ENCODE peak calls at places on chromosome 2, in ten cellular contexts. D, X, Z, B, Y, W, I, Q, U and R are unnamed samples.

GRCh38 chr2:150047731-150048130 is 439.7 kb downstream of the RND3 start:
- DNase-seq in B (no peak), Q (no peak), Y (no peak), W (no peak), D (peak; percentile 4), X (no peak), U (no peak), Z (no peak), I (no peak), R (no peak)

GRCh38 chr2:109531896-109532727 is 81.7 kb downstream of the SEPTIN10 start:
- DNase-seq in Q (no peak), Y (no peak), U (no peak), D (no peak), I (no peak), X (no peak), Z (no peak), W (no peak), B (no peak), R (no peak)

GRCh38 chr2:126639276-126639675 is 16.7 kb upstream of the GYPC start:
- DNase-seq in Z (no peak), B (no peak), Y (peak; percentile 1), I (no peak), Q (no peak), W (no peak), U (no peak), D (no peak), X (no peak), R (no peak)

GRCh38 chr2:239917957-239918481 is 107.1 kb downstream of the NDUFA10 start:
- DNase-seq in B (no peak), Z (no peak), Y (no peak), X (no peak), W (no peak), D (no peak), I (peak; percentile 59), Q (no peak), U (no peak), R (no peak)

GRCh38 chr2:223837290-223838061 is at the start of gene AP1S3:
- DNase-seq in D (peak; percentile 51), W (peak; percentile 38), Q (peak; percentile 95), U (peak; percentile 88), B (peak; percentile 37), Z (peak; percentile 6), I (peak; percentile 90), X (peak; percentile 34), Y (peak; percentile 19), R (no peak)

GRCh38 chr2:75539955-75540716 is 20.6 kb downstream of the EVA1A start:
- DNase-seq in I (no peak), W (no peak), Q (no peak), B (peak; percentile 15), X (no peak), Z (no peak), U (no peak), D (no peak), Y (no peak), R (no peak)

GRCh38 chr2:241456546-241456945 is 51.8 kb downstream of the STK25 start:
- DNase-seq in U (no peak), W (no peak), I (no peak), X (no peak), Z (no peak), Y (no peak), B (no peak), Q (peak; percentile 56), D (no peak), R (no peak)

GRCh38 chr2:2932692-2933305 is 444.8 kb downstream of the EIPR1 start:
- DNase-seq in U (no peak), W (no peak), Y (no peak), I (no peak), B (no peak), Z (no peak), X (no peak), D (no peak), Q (no peak), R (no peak)

GRCh38 chr2:168198476-168199192 is 48.8 kb downstream of the STK39 start:
- DNase-seq in D (peak; percentile 37), W (peak; percentile 76), Z (no peak), X (no peak), Q (no peak), B (peak; percentile 64), U (no peak), Y (no peak), I (no peak), R (no peak)

GRCh38 chr2:14313351-14313750 is 319.2 kb upstream of the LRATD1 start:
- DNase-seq in D (no peak), Q (no peak), I (no peak), U (no peak), B (no peak), W (no peak), X (no peak), Z (no peak), Y (no peak), R (no peak)

GRCh38 chr2:136013962-136014361 is 28.5 kb upstream of the DARS1 start:
- DNase-seq in Q (no peak), X (no peak), W (no peak), B (no peak), Z (no peak), Y (no peak), U (no peak), I (no peak), D (no peak), R (no peak)

GRCh38 chr2:55452879-55453278 is 33.2 kb upstream of the CCDC88A start:
- DNase-seq in D (no peak), Z (no peak), Q (no peak), U (no peak), W (no peak), I (no peak), B (no peak), Y (no peak), X (no peak), R (no peak)

GRCh38 chr2:164737612-164738081 is 104.0 kb downstream of the COBLL1 start:
- DNase-seq in I (peak; percentile 73), Z (peak; percentile 3), Y (peak; percentile 61), W (peak; percentile 52), B (peak; percentile 55), U (peak; percentile 73), D (peak; percentile 72), Q (peak; percentile 95), X (no peak), R (no peak)

GRCh38 chr2:234880551-234881211 is 71.1 kb upstream of the SH3BP4 start:
- DNase-seq in D (peak; percentile 63), Z (no peak), I (no peak), B (peak; percentile 98), Q (no peak), Y (peak; percentile 8), W (peak; percentile 100), U (no peak), X (no peak), R (no peak)

GRCh38 chr2:45242161-45242741 is 233.0 kb upstream of the SIX2 start:
- DNase-seq in D (peak; percentile 40), X (no peak), I (no peak), B (peak; percentile 34), Q (no peak), W (peak; percentile 37), Y (no peak), Z (peak; percentile 89), U (no peak), R (peak; percentile 23)

GRCh38 chr2:84458436-84459027 is 548 bp downstream of the SUCLG1 start:
- DNase-seq in U (peak; percentile 37), Z (peak; percentile 5), Q (no peak), B (peak; percentile 10), Y (no peak), X (no peak), I (no peak), W (peak; percentile 12), D (peak; percentile 26), R (no peak)

GRCh38 chr2:115400940-115401339 is 958.5 kb downstream of the DPP10 start:
- DNase-seq in W (no peak), X (no peak), U (no peak), Z (no peak), Y (no peak), B (no peak), I (no peak), Q (no peak), D (no peak), R (no peak)

GRCh38 chr2:64952896-64953482 is 36.2 kb upstream of the SLC1A4 start:
- DNase-seq in Y (no peak), Q (no peak), D (peak; percentile 60), I (no peak), W (peak; percentile 96), B (peak; percentile 96), Z (no peak), U (no peak), X (no peak), R (no peak)

GRCh38 chr2:38174646-38175096 is 98.7 kb upstream of the CYP1B1 start:
- DNase-seq in W (peak; percentile 98), U (no peak), D (peak; percentile 97), Z (peak; percentile 19), I (no peak), X (no peak), Q (no peak), B (peak; percentile 99), Y (peak; percentile 61), R (no peak)

GRCh38 chr2:70888925-70889715 is 46.6 kb upstream of the ATP6V1B1 start:
- DNase-seq in I (no peak), D (peak; percentile 14), W (no peak), B (no peak), Y (no peak), X (no peak), Z (no peak), U (no peak), Q (peak; percentile 75), R (no peak)
- TF ChIP-seq CTCF in I (no peak), D (no peak), W (no peak), B (no peak), Y (no peak), X (no peak), Z (no peak), U (no peak), Q (no peak), R (no peak)

GRCh38 chr2:226776104-226776503 is 23.5 kb downstream of the IRS1 start:
- DNase-seq in Q (no peak), Z (no peak), W (no peak), U (no peak), I (no peak), X (no peak), Y (no peak), D (no peak), B (no peak), R (no peak)
- H3K4me1 ChIP-seq in Q (peaks cover 32% of the 10 kb centered on the region), Z (peaks cover 66% of the 10 kb centered on the region), W (peaks cover 13% of the 10 kb centered on the region), U (peaks cover 58% of the 10 kb centered on the region), I (peaks cover 18% of the 10 kb centered on the region), X (peaks cover 15% of the 10 kb centered on the region), Y (no peaks in the 10 kb centered on the region), D (peaks cover 37% of the 10 kb centered on the region), B (peaks cover 9% of the 10 kb centered on the region), R (peaks cover 17% of the 10 kb centered on the region)

GRCh38 chr2:33093293-33093692 is 146.5 kb downstream of the LTBP1 start:
- DNase-seq in W (no peak), Y (no peak), B (no peak), I (no peak), D (no peak), U (no peak), Z (no peak), X (no peak), Q (no peak), R (no peak)
- TF ChIP-seq CTCF in W (no peak), Y (no peak), B (no peak), I (no peak), D (no peak), U (no peak), Z (no peak), X (no peak), Q (no peak), R (no peak)

GRCh38 chr2:190911813-190912212 is 31.2 kb downstream of the GLS start:
- DNase-seq in W (peak; percentile 76), I (no peak), Q (no peak), D (no peak), Y (no peak), X (no peak), B (peak; percentile 43), U (no peak), Z (no peak), R (no peak)
- H3K4me1 ChIP-seq in W (peaks cover 6% of the 10 kb centered on the region), I (no peaks in the 10 kb centered on the region), Q (no peaks in the 10 kb centered on the region), D (peaks cover 3% of the 10 kb centered on the region), Y (no peaks in the 10 kb centered on the region), X (peaks cover 6% of the 10 kb centered on the region), B (no peaks in the 10 kb centered on the region), U (no peaks in the 10 kb centered on the region), Z (no peaks in the 10 kb centered on the region), R (peaks cover 42% of the 10 kb centered on the region)